ENCODE peak calls at places on chromosomes 6 and 20, in five cellular contexts. S, N, W, Y and D are unnamed samples.

GRCh38 chr20:1824834-1825233 is 70.4 kb upstream of the SIRPA start:
- DNase-seq in W (no peak), N (peak), S (no peak), Y (no peak), D (no peak)

GRCh38 chr20:33566781-33567603 is 77.1 kb downstream of the CBFA2T2 start:
- DNase-seq in Y (no peak), S (no peak), W (no peak), N (no peak), D (no peak)

GRCh38 chr6:25442898-25443297 is 163.7 kb downstream of the CARMIL1 start:
- DNase-seq in N (no peak), W (no peak), Y (no peak), S (no peak), D (peak)

GRCh38 chr6:69584536-69584912 is 212.3 kb downstream of the LMBRD1 start:
- DNase-seq in S (no peak), N (peak), Y (no peak), W (no peak), D (no peak)

GRCh38 chr20:44552950-44553908 is 29.1 kb upstream of the PKIG start:
- DNase-seq in Y (no peak), N (no peak), S (no peak), W (no peak), D (peak)

GRCh38 chr6:3385660-3386151 is 71.1 kb downstream of the SLC22A23 start:
- DNase-seq in S (no peak), N (peak), Y (no peak), W (no peak), D (no peak)

GRCh38 chr6:98845201-98846020 is 11.0 kb downstream of the POU3F2 start:
- DNase-seq in Y (peak), W (no peak), N (peak), S (peak), D (peak)

GRCh38 chr6:148935705-148936306 is 189.0 kb downstream of the UST start:
- DNase-seq in Y (no peak), W (no peak), S (no peak), N (no peak), D (peak)

DNA sequence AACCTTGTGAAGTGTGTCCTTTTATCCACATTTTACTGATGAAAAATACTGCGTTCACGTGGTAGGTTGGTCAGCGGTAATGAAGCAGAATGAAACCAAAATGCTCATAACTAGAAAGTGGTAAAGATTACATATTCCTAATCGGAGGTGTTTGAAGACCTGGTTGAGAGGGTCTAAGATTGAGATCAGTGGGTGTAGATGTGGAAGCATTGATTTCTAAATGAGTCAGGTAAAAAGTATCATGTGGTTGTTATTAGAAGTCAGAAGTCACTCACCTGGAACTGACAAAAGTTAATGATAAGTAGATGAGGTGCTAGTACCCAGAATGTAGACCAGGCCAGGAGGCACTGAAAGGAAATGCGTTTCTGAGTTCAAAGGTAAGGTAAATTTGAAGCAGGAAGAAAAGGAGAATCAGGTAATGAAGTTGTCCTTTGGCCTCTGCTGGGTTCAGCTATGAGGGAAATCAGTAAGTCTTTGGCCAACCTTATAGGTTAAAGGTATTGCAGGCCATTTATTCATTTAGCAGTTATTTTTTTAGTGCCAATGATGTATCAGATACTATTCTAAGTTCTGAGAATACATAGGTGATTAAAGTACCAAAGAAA is 31.2 kb downstream of the FAM83B start:
- DNase-seq in N (no peak), Y (no peak), S (no peak), W (no peak), D (no peak)
- H3K23ac ChIP-seq in N (no peak), Y (no peak), S (no peak), W (no peak), D (no peak)

GRCh38 chr6:164346631-164347030 is 932.1 kb downstream of the QKI start:
- DNase-seq in W (no peak), Y (no peak), S (no peak), N (peak), D (no peak)
- H3K23ac ChIP-seq in W (no peak), Y (no peak), S (no peak), N (no peak), D (no peak)

GRCh38 chr6:137728386-137729349 is 138.4 kb upstream of the TNFAIP3 start:
- DNase-seq in N (no peak), S (no peak), W (no peak), Y (no peak), D (peak)
- H3K23ac ChIP-seq in N (no peak), S (no peak), W (no peak), Y (no peak), D (no peak)

GRCh38 chr6:41125282-41125681 is 28.9 kb downstream of the TREML1 start:
- DNase-seq in W (no peak), N (no peak), S (no peak), Y (no peak), D (no peak)

GRCh38 chr6:41122918-41123317 is 31.2 kb downstream of the TREML1 start:
- DNase-seq in W (no peak), S (no peak), Y (no peak), N (no peak), D (no peak)

GRCh38 chr6:41119508-41119907 is 34.6 kb downstream of the TREML1 start:
- DNase-seq in W (no peak), S (no peak), N (no peak), Y (no peak), D (no peak)

GRCh38 chr6:41120058-41120457 is 34.1 kb downstream of the TREML1 start:
- DNase-seq in Y (no peak), N (no peak), S (no peak), W (no peak), D (no peak)

GRCh38 chr6:41122373-41122772 is 31.8 kb downstream of the TREML1 start:
- DNase-seq in N (no peak), Y (no peak), S (no peak), W (no peak), D (peak)
- H3K23ac ChIP-seq in N (no peak), Y (no peak), S (no peak), W (no peak), D (no peak)

GRCh38 chr6:125332664-125333063 is 30.9 kb upstream of the HDDC2 start:
- DNase-seq in Y (no peak), W (no peak), S (no peak), N (no peak), D (no peak)

GRCh38 chr6:125341460-125341859 is 39.7 kb upstream of the HDDC2 start:
- DNase-seq in W (no peak), Y (no peak), N (no peak), S (no peak), D (no peak)

GRCh38 chr6:125340946-125341345 is 39.2 kb upstream of the HDDC2 start:
- DNase-seq in S (no peak), W (no peak), Y (no peak), N (no peak), D (no peak)

GRCh38 chr6:125340175-125340835 is 38.5 kb upstream of the HDDC2 start:
- DNase-seq in S (no peak), Y (no peak), N (no peak), W (no peak), D (no peak)

DNA sequence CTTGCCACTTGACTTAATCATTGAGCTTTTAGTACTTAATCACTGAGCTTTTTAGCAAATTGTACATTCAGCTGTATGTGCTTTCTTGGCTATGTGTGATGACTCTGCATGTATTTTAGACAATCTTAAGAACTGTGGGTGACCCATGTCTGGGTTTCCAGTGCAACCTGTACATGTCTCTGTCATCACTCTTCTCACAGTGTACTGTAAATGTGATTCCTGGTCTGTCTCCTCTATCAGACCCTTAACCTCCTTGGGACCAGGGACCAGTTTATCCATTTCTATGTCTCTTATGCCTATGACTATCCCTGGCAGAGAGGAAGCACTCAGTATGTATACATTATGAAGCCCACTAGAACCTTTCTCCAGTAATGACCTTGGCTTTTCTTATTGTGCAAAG is 36.6 kb upstream of the HDDC2 start:
- DNase-seq in N (no peak), S (no peak), W (no peak), Y (no peak), D (no peak)
- H3K23ac ChIP-seq in N (no peak), S (no peak), W (no peak), Y (no peak), D (no peak)

GRCh38 chr20:51767018-51767866 is 948 bp downstream of the ATP9A start:
- DNase-seq in W (peak), S (peak), Y (peak), N (peak), D (no peak)

GRCh38 chr20:51769941-51770615 is 1.9 kb upstream of the ATP9A start:
- DNase-seq in S (no peak), N (no peak), Y (no peak), W (no peak), D (no peak)

GRCh38 chr20:51772236-51772635 is 4.0 kb upstream of the ATP9A start:
- DNase-seq in S (no peak), Y (no peak), N (no peak), W (no peak), D (no peak)

GRCh38 chr20:51767867-51768758 is at the start of gene ATP9A:
- DNase-seq in S (no peak), Y (no peak), W (no peak), N (peak), D (peak)

DNA sequence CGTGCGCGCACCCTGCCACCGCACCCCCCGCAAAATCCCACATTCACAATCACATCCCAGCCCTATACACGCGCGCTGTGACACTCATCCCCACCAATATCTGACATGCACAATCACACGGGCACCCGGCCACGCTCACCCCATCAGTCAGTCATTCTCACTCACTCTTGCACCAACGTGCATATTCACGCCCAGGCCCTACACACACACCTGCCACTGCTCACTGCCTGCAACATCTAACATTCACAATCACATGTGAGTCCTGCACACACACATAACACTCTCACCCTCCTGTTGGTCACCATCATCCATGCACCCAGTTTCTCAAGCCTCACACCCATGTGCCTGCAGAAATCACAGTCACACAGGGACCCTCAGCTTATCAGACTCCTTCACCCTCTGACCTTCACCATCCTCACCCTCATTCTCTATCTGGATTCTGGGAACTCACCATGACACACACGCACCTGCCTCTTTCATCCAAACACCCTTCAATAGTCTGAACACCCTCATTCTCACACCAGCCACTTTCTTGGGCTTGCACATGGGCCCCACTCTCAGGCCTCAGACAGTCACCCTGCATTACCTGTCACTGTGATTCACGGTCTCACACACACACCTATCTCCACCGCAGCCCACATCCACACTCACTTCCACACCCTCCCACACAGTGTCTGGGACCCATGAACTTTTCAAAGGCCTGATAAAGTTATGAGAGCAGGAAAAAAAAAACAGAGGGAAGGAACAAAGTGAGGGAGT is 748 bp upstream of the ATP9A start:
- DNase-seq in S (no peak), W (no peak), N (no peak), Y (no peak), D (no peak)
- H3K23ac ChIP-seq in S (no peak), W (peak), N (no peak), Y (peak), D (peak)

GRCh38 chr6:65818576-65818975 is 111.5 kb upstream of the EYS start:
- DNase-seq in W (no peak), N (no peak), S (no peak), Y (no peak), D (no peak)

GRCh38 chr6:65819152-65819551 is 112.1 kb upstream of the EYS start:
- DNase-seq in N (peak), S (no peak), Y (no peak), W (no peak), D (no peak)
- H3K23ac ChIP-seq in N (no peak), S (no peak), Y (no peak), W (no peak), D (no peak)

DNA sequence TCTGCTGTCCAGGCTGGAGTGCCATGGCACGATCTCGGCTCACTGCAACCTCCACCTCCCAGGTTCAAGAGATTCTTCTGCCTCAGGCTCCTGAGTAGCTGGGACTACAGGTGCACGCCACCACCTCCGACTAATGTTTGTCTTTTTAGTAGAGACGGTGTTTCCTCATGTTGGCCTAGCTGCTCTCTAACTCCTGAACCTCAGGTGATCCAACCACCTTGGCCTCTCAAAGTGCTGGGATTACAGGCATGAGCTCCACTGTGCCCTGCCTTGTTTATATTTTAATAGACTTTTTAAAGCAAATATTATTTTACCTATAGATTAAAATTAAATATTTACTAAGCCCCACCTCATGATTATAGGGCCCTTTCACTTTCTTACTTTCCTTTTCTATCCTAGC is 483.2 kb upstream of the EPHA7 start:
- DNase-seq in Y (no peak), N (no peak), S (no peak), W (no peak), D (no peak)
- H3K23ac ChIP-seq in Y (no peak), N (no peak), S (no peak), W (no peak), D (no peak)

DNA sequence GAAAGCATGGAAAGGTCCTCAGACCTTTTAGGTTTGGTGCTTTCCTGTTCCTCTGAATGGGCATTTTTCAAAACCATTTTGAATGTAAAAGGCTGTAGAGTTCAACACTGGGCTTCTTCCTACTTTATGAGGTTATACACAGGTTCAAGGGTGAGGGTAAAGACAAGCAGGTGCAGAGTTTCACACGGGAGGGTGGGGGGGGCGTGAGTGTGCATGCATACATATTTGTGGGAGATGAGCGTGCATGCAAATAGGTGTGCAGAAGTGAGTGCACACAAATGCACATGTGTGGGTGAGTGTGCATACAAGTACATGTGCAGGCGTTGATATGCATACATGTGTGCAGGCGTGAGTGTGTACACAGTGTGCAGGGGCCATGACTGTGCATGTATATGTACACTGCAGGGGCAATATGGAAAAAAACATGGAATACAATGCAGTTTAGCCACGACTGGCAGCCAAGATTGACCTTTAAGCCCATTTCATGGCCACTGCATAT is 183.1 kb downstream of the GMPR start:
- DNase-seq in W (no peak), Y (no peak), N (no peak), S (no peak), D (no peak)
- H3K23ac ChIP-seq in W (no peak), Y (no peak), N (no peak), S (no peak), D (no peak)